ENCODE peak calls at places on chromosomes 3 and 15, in eight cellular contexts. P is GM13977; D is glutamatergic neuron; T is substantia nigra; V is epithelial cell of esophagus; A is CD8-positive, alpha-beta T cell; X is T-helper 1 cell; N is stimulated activated CD8-positive, alpha-beta memory T cell treated with anti-CD3 and anti-CD28 coated beads, Interleukin-4, amount 100 ng/mL, for 48 hours. R is an unnamed sample.

GRCh38 chr3:181756645-181757044 is 44.9 kb downstream of the SOX2 start:
- DNase-seq in D (no peak), X (no peak), V (peak; percentile 13), N (no peak), P (no peak), A (no peak), T (no peak), R (peak; percentile 89)

GRCh38 chr15:48185527-48185926 is 5.9 kb upstream of the CTXN2 start:
- DNase-seq in D (no peak), T (no peak), A (no peak), N (no peak), V (no peak), X (no peak), P (no peak), R (no peak)

GRCh38 chr3:149180057-149180573 is 41.5 kb downstream of the CP start:
- DNase-seq in X (no peak), V (peak; percentile 97), P (no peak), T (no peak), A (no peak), D (no peak), N (no peak), R (no peak)

GRCh38 chr15:40345867-40346578 is 4.8 kb upstream of the PHGR1 start:
- DNase-seq in V (no peak), T (no peak), D (no peak), X (no peak), P (no peak), N (no peak), A (no peak), R (no peak)

GRCh38 chr3:154427685-154428291 is 2.2 kb downstream of the GPR149 start:
- DNase-seq in X (no peak), P (no peak), V (no peak), T (no peak), N (no peak), D (peak; percentile 54), A (no peak), R (peak; percentile 91)

GRCh38 chr3:59326246-59327024 is 276.6 kb upstream of the CFAP20DC start:
- DNase-seq in P (no peak), D (no peak), A (no peak), T (no peak), N (no peak), V (peak; percentile 89), X (no peak), R (peak; percentile 76)

GRCh38 chr15:90022905-90023700 is 22.0 kb downstream of the ZNF710 start:
- DNase-seq in D (no peak), P (no peak), X (no peak), A (no peak), N (no peak), V (peak; percentile 37), T (no peak), R (peak; percentile 24)

GRCh38 chr15:40857601-40858351 is 13.9 kb downstream of the SPINT1 start:
- DNase-seq in A (peak; percentile 70), T (no peak), D (peak; percentile 90), N (peak; percentile 92), V (peak; percentile 89), P (peak; percentile 87), X (peak; percentile 72), R (peak; percentile 97)

GRCh38 chr15:40234783-40235182 is 4.1 kb upstream of the PAK6 start:
- DNase-seq in N (no peak), D (no peak), A (no peak), T (no peak), V (peak; percentile 69), X (no peak), P (peak; percentile 20), R (peak; percentile 70)

GRCh38 chr3:43034200-43034599 is 55.1 kb downstream of the GASK1A start:
- DNase-seq in P (no peak), X (no peak), A (no peak), D (no peak), T (no peak), V (no peak), N (no peak), R (peak; percentile 29)

GRCh38 chr3:65048151-65048550 is 360.4 kb upstream of the ADAMTS9 start:
- DNase-seq in A (no peak), D (no peak), P (no peak), T (no peak), V (peak; percentile 41), N (no peak), X (no peak), R (no peak)

GRCh38 chr3:54045416-54045815 is 76.9 kb upstream of the CACNA2D3 start:
- DNase-seq in X (no peak), T (no peak), N (no peak), P (no peak), A (no peak), D (no peak), V (no peak), R (no peak)

GRCh38 chr3:178669046-178669445 is 132.8 kb downstream of the KCNMB2 start:
- DNase-seq in P (no peak), A (no peak), D (no peak), N (no peak), T (no peak), V (no peak), X (no peak), R (no peak)

GRCh38 chr15:77541421-77542181 is 91.1 kb downstream of the LINGO1 start:
- DNase-seq in V (no peak), D (no peak), X (no peak), A (no peak), P (no peak), N (no peak), T (peak; percentile 56), R (peak; percentile 69)

GRCh38 chr15:53323197-53323596 is 436.3 kb downstream of the WDR72 start:
- DNase-seq in A (no peak), N (no peak), V (no peak), P (no peak), D (no peak), X (no peak), T (no peak), R (no peak)

GRCh38 chr15:95021816-95022215 is 790.5 kb downstream of the MCTP2 start:
- DNase-seq in V (no peak), P (no peak), T (no peak), X (no peak), D (no peak), N (no peak), A (no peak), R (no peak)

GRCh38 chr3:10975695-10976234 is 16.8 kb upstream of the SLC6A1 start:
- DNase-seq in A (no peak), T (no peak), N (no peak), V (no peak), P (no peak), D (no peak), X (no peak), R (no peak)

GRCh38 chr3:128195369-128195768 is 42.1 kb downstream of the EEFSEC start:
- DNase-seq in T (no peak), P (no peak), V (no peak), N (no peak), X (no peak), D (no peak), A (no peak), R (peak; percentile 59)

GRCh38 chr15:29032776-29033175 is 147.0 kb downstream of the APBA2 start:
- DNase-seq in P (no peak), V (no peak), T (no peak), N (no peak), D (no peak), X (no peak), A (no peak), R (no peak)

GRCh38 chr15:73982251-73982962 is 9.7 kb downstream of the STOML1 start:
- DNase-seq in T (no peak), V (peak; percentile 76), P (no peak), X (peak; percentile 32), A (no peak), D (no peak), N (peak; percentile 66), R (no peak)

GRCh38 chr3:113600418-113601185 is 68.2 kb downstream of the SIDT1 start:
- DNase-seq in D (no peak), A (no peak), T (no peak), X (no peak), P (no peak), V (no peak), N (no peak), R (no peak)

GRCh38 chr3:190127797-190128196 is 7.1 kb upstream of the P3H2 start:
- DNase-seq in N (no peak), A (no peak), D (no peak), V (no peak), X (no peak), T (no peak), P (no peak), R (no peak)

R was measured in endodermal cell.